ENCODE peak calls at places on chromosomes 2 and 18, in four cellular contexts. One of them, this sample, is unnamed.

GRCh38 chr2:21972580-21972979 is 848.8 kb downstream of the TDRD15 start:
- DNase-seq in WTC11: no peak
- DNase-seq in ovary: no peak
- DNase-seq in OCI-LY7: no peak
- DNase-seq in this sample: no peak

GRCh38 chr2:237471457-237472186 is 15.4 kb upstream of the MLPH start:
- DNase-seq in OCI-LY7: peak
- DNase-seq in ovary: no peak
- DNase-seq in WTC11: peak
- DNase-seq in this sample: no peak

GRCh38 chr18:10798727-10799435 is 273.1 kb downstream of the NAPG start:
- DNase-seq in WTC11: no peak
- DNase-seq in ovary: no peak
- DNase-seq in OCI-LY7: no peak
- DNase-seq in this sample: no peak

GRCh38 chr18:72530622-72531021 is 13.5 kb downstream of the CBLN2 start:
- DNase-seq in WTC11: no peak
- DNase-seq in OCI-LY7: no peak
- DNase-seq in ovary: no peak
- DNase-seq in this sample: no peak

GRCh38 chr2:45860136-45861106 is 208.9 kb downstream of the PRKCE start:
- DNase-seq in ovary: peak
- DNase-seq in WTC11: no peak
- DNase-seq in OCI-LY7: no peak
- DNase-seq in this sample: no peak

GRCh38 chr2:70461981-70462876 is 91.4 kb downstream of the TGFA start:
- DNase-seq in WTC11: no peak
- DNase-seq in OCI-LY7: no peak
- DNase-seq in ovary: no peak
- DNase-seq in this sample: no peak

GRCh38 chr2:146481629-146482028 is 1363.2 kb upstream of the ACVR2A start:
- DNase-seq in WTC11: no peak
- DNase-seq in OCI-LY7: no peak
- DNase-seq in ovary: no peak
- DNase-seq in this sample: no peak

GRCh38 chr2:229339613-229340012 is 68.5 kb upstream of the PID1 start:
- DNase-seq in OCI-LY7: no peak
- DNase-seq in WTC11: no peak
- DNase-seq in ovary: no peak
- DNase-seq in this sample: no peak

GRCh38 chr18:34710430-34711386 is 610 bp downstream of the DTNA start:
- DNase-seq in WTC11: no peak
- DNase-seq in OCI-LY7: no peak
- DNase-seq in ovary: no peak
- DNase-seq in this sample: no peak

GRCh38 chr2:47357475-47357874 is 45.5 kb upstream of the MSH2 start:
- DNase-seq in OCI-LY7: no peak
- DNase-seq in WTC11: no peak
- DNase-seq in ovary: no peak
- DNase-seq in this sample: no peak

GRCh38 chr2:296354-296753 is 8.5 kb upstream of the ALKAL2 start:
- DNase-seq in ovary: no peak
- DNase-seq in OCI-LY7: no peak
- DNase-seq in WTC11: no peak
- DNase-seq in this sample: no peak

GRCh38 chr2:122683018-122683417 is 927.6 kb downstream of the TSN start:
- DNase-seq in OCI-LY7: no peak
- DNase-seq in ovary: no peak
- DNase-seq in WTC11: no peak
- DNase-seq in this sample: no peak

GRCh38 chr2:122193622-122194021 is 438.2 kb downstream of the TSN start:
- DNase-seq in WTC11: no peak
- DNase-seq in ovary: no peak
- DNase-seq in OCI-LY7: no peak
- DNase-seq in this sample: no peak

GRCh38 chr2:53235836-53236582 is 531.6 kb upstream of the CHAC2 start:
- DNase-seq in ovary: no peak
- DNase-seq in WTC11: no peak
- DNase-seq in OCI-LY7: no peak
- DNase-seq in this sample: no peak

GRCh38 chr18:24022141-24022540 is 7.6 kb downstream of the TTC39C start:
- DNase-seq in WTC11: no peak
- DNase-seq in ovary: no peak
- DNase-seq in OCI-LY7: no peak
- DNase-seq in this sample: no peak

GRCh38 chr2:181953773-181954537 is 31.7 kb upstream of the PPP1R1C start:
- DNase-seq in WTC11: peak
- DNase-seq in ovary: peak
- DNase-seq in OCI-LY7: peak
- DNase-seq in this sample: no peak

GRCh38 chr18:51089691-51090090 is 59.7 kb downstream of the SMAD4 start:
- DNase-seq in OCI-LY7: no peak
- DNase-seq in ovary: no peak
- DNase-seq in WTC11: no peak
- DNase-seq in this sample: no peak

GRCh38 chr18:41940506-41941215 is 14.4 kb upstream of the PIK3C3 start:
- DNase-seq in ovary: no peak
- DNase-seq in OCI-LY7: no peak
- DNase-seq in WTC11: no peak
- DNase-seq in this sample: no peak

GRCh38 chr2:203705184-203705583 is 1.3 kb upstream of the CD28 start:
- DNase-seq in WTC11: no peak
- DNase-seq in ovary: no peak
- DNase-seq in OCI-LY7: peak
- DNase-seq in this sample: no peak

GRCh38 chr2:118913131-118913804 is 28.7 kb upstream of the MARCO start:
- DNase-seq in OCI-LY7: no peak
- DNase-seq in ovary: no peak
- DNase-seq in WTC11: no peak
- DNase-seq in this sample: no peak

GRCh38 chr2:130158631-130159030 is 13.7 kb upstream of the CCDC74B start:
- DNase-seq in ovary: no peak
- DNase-seq in WTC11: no peak
- DNase-seq in OCI-LY7: no peak
- DNase-seq in this sample: no peak

GRCh38 chr2:143426296-143426695 is 297.1 kb downstream of the ARHGAP15 start:
- DNase-seq in ovary: no peak
- DNase-seq in WTC11: no peak
- DNase-seq in OCI-LY7: no peak
- DNase-seq in this sample: no peak

GRCh38 chr2:20012282-20013060 is at the start of gene MATN3:
- DNase-seq in WTC11: peak
- DNase-seq in ovary: peak
- DNase-seq in OCI-LY7: no peak
- DNase-seq in this sample: no peak

GRCh38 chr2:176202491-176202890 is 14.0 kb downstream of the HOXD1 start:
- DNase-seq in OCI-LY7: no peak
- DNase-seq in ovary: no peak
- DNase-seq in WTC11: no peak
- DNase-seq in this sample: no peak

GRCh38 chr2:47174731-47175361 is 19.7 kb upstream of the STPG4 start:
- DNase-seq in ovary: peak
- DNase-seq in OCI-LY7: peak
- DNase-seq in WTC11: no peak
- DNase-seq in this sample: no peak

GRCh38 chr2:118089015-118089800 is 937 bp downstream of the INSIG2 start:
- DNase-seq in OCI-LY7: peak
- DNase-seq in WTC11: no peak
- DNase-seq in ovary: no peak
- DNase-seq in this sample: no peak

GRCh38 chr2:190574169-190574568 is 39.6 kb upstream of the NEMP2 start:
- DNase-seq in WTC11: no peak
- DNase-seq in ovary: no peak
- DNase-seq in OCI-LY7: no peak
- DNase-seq in this sample: no peak

GRCh38 chr2:55949613-55950012 is 26.0 kb upstream of the EFEMP1 start:
- DNase-seq in WTC11: no peak
- DNase-seq in OCI-LY7: no peak
- DNase-seq in ovary: no peak
- DNase-seq in this sample: no peak

DNA sequence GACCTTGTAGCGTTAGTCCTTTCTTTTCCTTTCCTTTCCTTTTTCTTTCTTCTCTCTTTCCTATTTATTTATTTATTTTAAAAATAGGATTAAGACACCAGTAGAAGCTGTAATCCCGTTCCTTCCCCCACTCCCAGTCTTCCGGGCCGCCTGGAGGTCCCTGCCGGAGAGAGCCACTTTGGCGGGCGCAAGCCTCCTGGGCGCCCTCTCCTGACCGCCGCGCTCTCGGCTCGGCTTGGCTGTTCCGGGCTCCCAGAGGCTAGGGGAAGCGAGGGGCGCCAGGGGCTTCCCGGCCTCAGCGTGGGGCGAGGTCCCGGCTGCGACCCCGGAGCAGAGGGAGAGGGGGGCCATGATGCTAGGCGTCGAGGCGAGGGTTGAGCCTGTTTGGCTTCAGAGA is 10.9 kb downstream of the MEIS1 start:
- DNase-seq in WTC11: peak
- DNase-seq in ovary: peak
- DNase-seq in OCI-LY7: no peak
- DNase-seq in this sample: no peak
- TF ChIP-seq CTCF in WTC11: no peak
- TF ChIP-seq CTCF in ovary: no peak
- TF ChIP-seq CTCF in OCI-LY7: no peak
- TF ChIP-seq CTCF in this sample: no peak

GRCh38 chr18:5237723-5238370 is 40.8 kb upstream of the AKAIN1 start:
- DNase-seq in OCI-LY7: peak
- DNase-seq in WTC11: peak
- DNase-seq in ovary: peak
- DNase-seq in this sample: peak
- TF ChIP-seq CTCF in OCI-LY7: peak
- TF ChIP-seq CTCF in WTC11: no peak
- TF ChIP-seq CTCF in ovary: peak
- TF ChIP-seq CTCF in this sample: no peak

GRCh38 chr2:26472821-26473655 is 4.9 kb downstream of the OTOF start:
- DNase-seq in OCI-LY7: no peak
- DNase-seq in ovary: no peak
- DNase-seq in WTC11: no peak
- DNase-seq in this sample: no peak

GRCh38 chr2:26470601-26471260 is 7.2 kb downstream of the OTOF start:
- DNase-seq in ovary: no peak
- DNase-seq in OCI-LY7: no peak
- DNase-seq in WTC11: no peak
- DNase-seq in this sample: no peak

GRCh38 chr2:26473796-26474195 is 4.1 kb downstream of the OTOF start:
- DNase-seq in OCI-LY7: no peak
- DNase-seq in ovary: no peak
- DNase-seq in WTC11: no peak
- DNase-seq in this sample: no peak

GRCh38 chr2:26471278-26471677 is 6.6 kb downstream of the OTOF start:
- DNase-seq in OCI-LY7: no peak
- DNase-seq in ovary: no peak
- DNase-seq in WTC11: no peak
- DNase-seq in this sample: no peak

DNA sequence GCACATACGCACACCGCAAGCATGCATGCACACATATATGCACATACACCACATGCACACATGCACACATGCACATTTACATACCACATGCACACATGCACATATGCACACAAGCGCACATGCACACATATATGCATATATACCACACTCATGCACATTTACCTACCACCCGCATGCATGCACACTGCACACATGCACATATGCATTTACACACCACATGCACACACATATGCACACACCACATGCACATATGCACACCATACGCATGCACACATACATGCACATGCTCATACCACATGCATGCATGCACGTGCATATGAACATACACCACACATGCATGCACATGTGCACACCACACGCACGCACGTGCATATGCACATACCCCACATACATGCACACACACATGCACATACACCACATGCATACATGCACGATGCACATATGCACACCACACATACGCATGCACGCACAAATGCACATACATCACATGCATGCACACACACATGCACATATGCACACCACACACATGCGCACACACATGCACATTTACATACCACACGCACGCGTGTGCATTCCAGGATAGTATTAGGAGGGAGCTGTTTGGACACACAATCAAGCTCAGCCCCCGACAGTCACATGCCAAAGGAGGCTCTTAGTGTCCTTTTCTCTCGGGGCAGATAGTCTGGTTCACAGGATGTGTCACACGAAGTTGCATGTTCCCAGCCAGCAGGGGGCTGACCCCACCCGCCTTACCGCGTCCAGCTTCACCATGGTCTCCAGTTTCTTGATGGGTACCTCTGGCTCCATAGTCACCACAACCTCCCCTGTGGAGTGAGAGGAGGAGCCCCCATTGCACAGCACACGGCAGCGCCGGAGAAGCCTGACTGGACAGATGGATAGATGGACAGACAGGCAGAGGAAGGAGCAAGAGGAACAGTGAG is 5.9 kb downstream of the OTOF start:
- DNase-seq in WTC11: no peak
- DNase-seq in ovary: no peak
- DNase-seq in OCI-LY7: no peak
- DNase-seq in this sample: no peak
- TF ChIP-seq CTCF in WTC11: no peak
- TF ChIP-seq CTCF in ovary: no peak
- TF ChIP-seq CTCF in OCI-LY7: no peak
- TF ChIP-seq CTCF in this sample: no peak

DNA sequence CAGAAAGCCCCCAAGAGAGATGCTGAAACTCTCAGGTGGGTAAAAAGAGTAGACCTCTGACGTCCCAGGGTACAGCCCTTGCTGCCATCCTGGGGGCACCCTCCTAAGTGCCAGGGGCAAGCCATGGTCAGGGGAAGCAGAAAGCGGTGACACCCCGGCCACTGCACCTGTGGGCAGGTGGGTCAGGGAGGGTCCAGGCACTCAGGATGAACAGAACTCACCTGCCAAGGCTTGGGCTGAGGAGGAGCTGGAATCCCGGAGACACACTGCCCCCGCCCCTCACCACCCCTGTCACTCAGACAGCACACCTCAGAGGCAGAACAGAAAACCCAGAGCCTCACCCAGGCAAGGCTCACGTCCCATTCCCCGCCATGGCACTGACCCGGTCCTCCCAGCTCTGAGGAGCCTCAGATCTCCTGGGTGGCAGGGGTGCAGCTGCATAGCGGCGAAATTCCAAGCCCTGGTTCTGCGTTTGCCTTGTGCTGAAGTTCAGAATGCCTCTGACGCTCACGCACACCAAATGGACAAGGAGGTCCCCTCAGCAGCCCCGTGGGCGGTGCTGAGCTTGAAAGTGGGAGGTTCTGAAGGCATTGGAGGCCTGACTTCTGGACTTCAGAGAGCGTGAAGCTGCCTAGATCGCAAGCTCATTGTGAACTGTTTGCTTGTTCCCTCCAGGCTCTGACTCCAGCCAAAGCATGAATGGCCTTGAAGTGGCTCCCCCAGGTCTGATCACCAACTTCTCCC is 4.3 kb downstream of the GPR17 start:
- DNase-seq in WTC11: no peak
- DNase-seq in ovary: no peak
- DNase-seq in OCI-LY7: no peak
- DNase-seq in this sample: no peak
- TF ChIP-seq CTCF in WTC11: peak
- TF ChIP-seq CTCF in ovary: no peak
- TF ChIP-seq CTCF in OCI-LY7: peak
- TF ChIP-seq CTCF in this sample: no peak

This sample was measured in activated B cell treated with CpG ODN at 0.5 μM for 24 hours.